ENCODE peak calls at places on chromosomes 3 and 15, in five cellular contexts. K is dorsolateral prefrontal cortex, P is IMR-90, M is bronchial epithelial cell, B is thoracic aorta. N is an unnamed sample.

GRCh38 chr15:100207053-100207452 is 134.7 kb downstream of the ADAMTS17 start:
- DNase-seq in K (no peak), P (no peak), M (no peak), B (no peak), N (no peak)

GRCh38 chr15:63655683-63656372 is 58.6 kb downstream of the FBXL22 start:
- DNase-seq in K (no peak), P (no peak), M (no peak), B (no peak), N (no peak)

GRCh38 chr3:179716811-179717210 is 64.0 kb downstream of the USP13 start:
- DNase-seq in K (no peak), P (peak), M (no peak), B (no peak), N (peak)

GRCh38 chr3:152943645-152944044 is 108.7 kb downstream of the P2RY1 start:
- DNase-seq in K (no peak), P (no peak), M (peak), B (no peak), N (peak)

GRCh38 chr3:13077431-13078157 is 4.4 kb upstream of the IQSEC1 start:
- DNase-seq in K (peak), P (no peak), M (no peak), B (no peak), N (no peak)

GRCh38 chr3:12046406-12046805 is 42.2 kb downstream of the SYN2 start:
- DNase-seq in K (no peak), P (no peak), M (peak), B (no peak), N (peak)

GRCh38 chr3:45547764-45548683 is 46.5 kb upstream of the LIMD1 start:
- DNase-seq in K (no peak), P (no peak), M (no peak), B (no peak), N (peak)

GRCh38 chr3:189393598-189393997 is 221.8 kb downstream of the TPRG1 start:
- DNase-seq in K (no peak), P (no peak), M (peak), B (no peak), N (no peak)

GRCh38 chr3:85781806-85782205 is 823.0 kb downstream of the CADM2 start:
- DNase-seq in K (no peak), P (no peak), M (peak), B (no peak), N (no peak)

GRCh38 chr3:171829841-171830559 is 13.1 kb upstream of the TMEM212 start:
- DNase-seq in K (peak), P (peak), M (peak), B (no peak), N (peak)

GRCh38 chr15:95300958-95301357 is 1029.5 kb upstream of the NR2F2 start:
- DNase-seq in K (no peak), P (peak), M (peak), B (no peak), N (peak)

GRCh38 chr3:6251612-6252011 is 609.3 kb upstream of the GRM7 start:
- DNase-seq in K (no peak), P (no peak), M (no peak), B (no peak), N (no peak)

GRCh38 chr3:99783009-99783573 is 34.6 kb upstream of the CMSS1 start:
- DNase-seq in K (no peak), P (peak), M (peak), B (no peak), N (peak)

GRCh38 chr3:46913644-46914043 is 36.1 kb downstream of the PTH1R start:
- DNase-seq in K (no peak), P (peak), M (peak), B (no peak), N (no peak)

GRCh38 chr15:99708563-99708962 is 24.7 kb downstream of the LYSMD4 start:
- DNase-seq in K (no peak), P (peak), M (peak), B (peak), N (peak)

GRCh38 chr3:57933589-57933988 is 74.6 kb upstream of the FLNB start:
- DNase-seq in K (no peak), P (no peak), M (no peak), B (no peak), N (no peak)

GRCh38 chr3:56833031-56833430 is 31.3 kb upstream of the ARHGEF3 start:
- DNase-seq in K (no peak), P (no peak), M (no peak), B (no peak), N (no peak)

GRCh38 chr15:68672781-68673205 is 94.0 kb downstream of the CORO2B start:
- DNase-seq in K (no peak), P (peak), M (no peak), B (no peak), N (peak)

GRCh38 chr3:39190281-39191025 is 1.9 kb downstream of the XIRP1 start:
- DNase-seq in K (no peak), P (no peak), M (no peak), B (no peak), N (no peak)

GRCh38 chr3:163939926-163940325 is 1138.4 kb downstream of the SI start:
- DNase-seq in K (no peak), P (no peak), M (peak), B (no peak), N (no peak)

GRCh38 chr15:60875681-60876080 is 353.4 kb downstream of the RORA start:
- DNase-seq in K (no peak), P (no peak), M (no peak), B (no peak), N (no peak)

GRCh38 chr15:52308446-52309153 is 13.0 kb upstream of the MYO5C start:
- DNase-seq in K (no peak), P (no peak), M (no peak), B (no peak), N (no peak)

GRCh38 chr15:40516322-40516721 is 45.5 kb downstream of the CHST14 start:
- DNase-seq in K (no peak), P (no peak), M (no peak), B (no peak), N (no peak)

GRCh38 chr3:53921296-53921695 is 29.6 kb upstream of the SELENOK start:
- DNase-seq in K (no peak), P (peak), M (peak), B (no peak), N (peak)

GRCh38 chr3:14143826-14144225 is 19.0 kb downstream of the TMEM43 start:
- DNase-seq in K (no peak), P (peak), M (peak), B (no peak), N (peak)

GRCh38 chr3:197327701-197328100 is 29.3 kb upstream of the DLG1 start:
- DNase-seq in K (peak), P (peak), M (no peak), B (no peak), N (peak)

GRCh38 chr3:118945834-118946233 is 88.8 kb downstream of the IGSF11 start:
- DNase-seq in K (no peak), P (no peak), M (no peak), B (no peak), N (no peak)

GRCh38 chr3:47780727-47781325 is 867 bp downstream of the SMARCC1 start:
- DNase-seq in K (no peak), P (peak), M (peak), B (no peak), N (no peak)

GRCh38 chr3:49359623-49360022 is 1.5 kb upstream of the GPX1 start:
- DNase-seq in K (no peak), P (peak), M (peak), B (no peak), N (peak)

GRCh38 chr3:102790742-102791141 is 355.9 kb downstream of the ZPLD1 start:
- DNase-seq in K (no peak), P (peak), M (peak), B (no peak), N (no peak)

GRCh38 chr3:32222950-32223349 is 15.5 kb upstream of the CMTM8 start:
- DNase-seq in K (no peak), P (no peak), M (no peak), B (no peak), N (no peak)

GRCh38 chr3:171349392-171349791 is 110.8 kb downstream of the TNIK start:
- DNase-seq in K (no peak), P (peak), M (peak), B (no peak), N (peak)

GRCh38 chr3:31102196-31102879 is 207.9 kb upstream of the GADL1 start:
- DNase-seq in K (no peak), P (no peak), M (no peak), B (no peak), N (no peak)

GRCh38 chr3:64074091-64074490 is 50.8 kb upstream of the PSMD6 start:
- DNase-seq in K (no peak), P (peak), M (peak), B (no peak), N (no peak)

DNA sequence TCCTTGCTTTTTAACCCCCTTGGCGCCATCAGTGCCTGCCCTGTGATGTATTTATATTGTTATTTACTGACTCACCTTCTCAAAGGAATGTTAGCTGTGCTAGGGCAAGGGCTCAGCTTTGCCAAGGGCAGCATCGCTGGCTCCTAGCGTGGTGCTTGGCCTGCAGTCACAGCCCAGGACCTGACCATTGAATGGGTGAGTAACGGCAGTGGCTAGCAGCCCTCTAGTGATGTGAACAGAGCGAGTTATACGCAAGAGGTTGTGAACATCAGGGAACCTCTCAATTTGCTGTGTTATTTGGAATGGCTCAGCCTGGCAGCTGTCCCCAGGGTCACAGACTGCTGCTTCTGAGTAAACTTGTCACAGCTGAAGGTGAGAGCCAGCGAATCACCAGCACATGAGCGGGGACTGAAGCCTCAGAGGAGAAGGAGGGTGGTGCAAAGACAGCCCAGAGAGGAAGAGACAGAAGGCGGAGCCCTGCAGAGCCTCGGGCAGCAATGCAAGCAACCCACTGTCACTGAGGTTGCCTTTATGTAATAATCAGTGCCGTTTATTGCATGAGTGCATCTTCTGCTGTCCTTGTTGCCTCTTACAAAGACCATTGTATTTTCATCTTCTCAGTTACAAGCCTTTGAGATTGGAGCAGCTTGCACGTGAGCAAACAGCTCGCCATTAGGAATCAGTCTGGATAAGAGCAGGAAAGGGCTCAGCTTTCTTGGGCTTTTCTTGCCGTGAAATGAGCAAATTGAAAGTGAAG is 158.3 kb downstream of the SLCO3A1 start:
- DNase-seq in K (no peak), P (no peak), M (peak), B (peak), N (no peak)
- H3K4me3 ChIP-seq in K (no peak), P (no peak), M (no peak), B (peak), N (no peak)

GRCh38 chr3:67113802-67114407 is 115.8 kb downstream of the KBTBD8 start:
- DNase-seq in K (peak), P (peak), M (peak), B (peak), N (peak)
- TF ChIP-seq CTCF in K (peak), P (peak), M (peak), B (peak), N (peak)

GRCh38 chr3:87436781-87437543 is 160.6 kb upstream of the POU1F1 start:
- DNase-seq in K (no peak), P (no peak), M (peak), B (no peak), N (peak)
- H3K4me3 ChIP-seq in K (no peak), P (no peak), M (no peak), B (no peak), N (no peak)

DNA sequence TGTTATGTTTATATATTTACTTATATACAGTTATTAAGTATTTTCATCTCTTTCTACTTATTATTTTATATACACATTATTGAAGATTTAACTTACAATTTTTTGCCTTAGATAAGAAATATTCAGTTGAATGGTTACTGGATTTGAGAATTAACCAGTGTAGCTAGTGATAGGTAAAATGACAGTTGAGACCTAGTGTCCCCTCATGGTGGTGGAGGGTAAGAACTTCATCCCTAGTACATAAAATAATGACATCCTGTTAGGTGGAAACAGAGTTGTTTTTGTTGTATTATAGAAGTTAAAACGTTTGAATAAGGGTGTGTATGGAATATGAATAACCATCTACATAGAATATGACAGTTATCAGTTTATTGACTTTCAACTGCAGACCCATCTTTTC is 1152.4 kb upstream of the ALCAM start:
- DNase-seq in K (no peak), P (no peak), M (no peak), B (no peak), N (no peak)
- TF ChIP-seq CTCF in K (no peak), P (no peak), M (no peak), B (no peak), N (no peak)